ENCODE peak calls at places on chromosomes 1 and 21, in five cellular contexts. W, S, I, L and K are unnamed samples.

GRCh38 chr1:15282810-15283474 is 35.9 kb downstream of the FHAD1 start:
- DNase-seq in W (no peak), S (no peak), I (no peak), L (no peak), K (no peak)

GRCh38 chr1:209870151-209870831 is 42.5 kb downstream of the UTP25 start:
- DNase-seq in W (no peak), S (no peak), I (peak), L (no peak), K (no peak)

GRCh38 chr1:155984341-155984740 is 6.0 kb upstream of the ARHGEF2 start:
- DNase-seq in W (no peak), S (no peak), I (no peak), L (no peak), K (no peak)

GRCh38 chr1:167057297-167057688 is 32.9 kb downstream of the GPA33 start:
- DNase-seq in W (no peak), S (peak), I (peak), L (no peak), K (no peak)

GRCh38 chr21:28632718-28633408 is 359.8 kb downstream of the LTN1 start:
- DNase-seq in W (no peak), S (no peak), I (peak), L (no peak), K (no peak)

GRCh38 chr1:97632075-97632474 is 288.8 kb downstream of the DPYD start:
- DNase-seq in W (no peak), S (peak), I (peak), L (no peak), K (no peak)

GRCh38 chr1:239253032-239253431 is 133.3 kb upstream of the CHRM3 start:
- DNase-seq in W (no peak), S (no peak), I (no peak), L (no peak), K (no peak)

GRCh38 chr21:35204125-35204524 is 155.0 kb upstream of the RUNX1 start:
- DNase-seq in W (no peak), S (no peak), I (peak), L (no peak), K (no peak)

GRCh38 chr1:220696863-220697231 is 6.7 kb downstream of the C1orf115 start:
- DNase-seq in W (no peak), S (no peak), I (peak), L (no peak), K (no peak)

GRCh38 chr1:172252925-172253324 is 167.6 kb upstream of the C1orf105 start:
- DNase-seq in W (no peak), S (no peak), I (no peak), L (no peak), K (no peak)

GRCh38 chr1:192707978-192708547 is 72.1 kb downstream of the RGS13 start:
- DNase-seq in W (no peak), S (no peak), I (no peak), L (no peak), K (no peak)

GRCh38 chr1:202302166-202302565 is 39.6 kb downstream of the UBE2T start:
- DNase-seq in W (no peak), S (no peak), I (no peak), L (no peak), K (no peak)

GRCh38 chr1:48236716-48237470 is 14.4 kb downstream of the SLC5A9 start:
- DNase-seq in W (no peak), S (no peak), I (peak), L (no peak), K (no peak)

GRCh38 chr1:184825571-184825970 is 70.9 kb upstream of the EDEM3 start:
- DNase-seq in W (no peak), S (no peak), I (no peak), L (no peak), K (no peak)

GRCh38 chr1:38173157-38173831 is 126.7 kb upstream of the POU3F1 start:
- DNase-seq in W (no peak), S (no peak), I (no peak), L (no peak), K (no peak)

GRCh38 chr21:42654179-42654912 is 925 bp downstream of the PDE9A start:
- DNase-seq in W (peak), S (peak), I (no peak), L (no peak), K (no peak)

GRCh38 chr1:190320952-190321351 is 156.7 kb downstream of the BRINP3 start:
- DNase-seq in W (no peak), S (peak), I (peak), L (no peak), K (no peak)

GRCh38 chr1:244836135-244836521 is 670 bp downstream of the COX20 start:
- DNase-seq in W (no peak), S (peak), I (peak), L (no peak), K (no peak)

GRCh38 chr1:27563407-27564263 is 40.3 kb downstream of the AHDC1 start:
- DNase-seq in W (peak), S (no peak), I (peak), L (no peak), K (no peak)

GRCh38 chr1:9472386-9473031 is 66.8 kb upstream of the SLC25A33 start:
- DNase-seq in W (no peak), S (no peak), I (no peak), L (no peak), K (no peak)

GRCh38 chr1:164725401-164725800 is 166.4 kb downstream of the PBX1 start:
- DNase-seq in W (no peak), S (no peak), I (peak), L (no peak), K (no peak)

GRCh38 chr1:36645911-36646310 is 163.2 kb upstream of the CSF3R start:
- DNase-seq in W (no peak), S (no peak), I (no peak), L (no peak), K (no peak)

GRCh38 chr1:117757668-117758067 is 151.8 kb downstream of the TENT5C start:
- DNase-seq in W (no peak), S (no peak), I (peak), L (no peak), K (no peak)

GRCh38 chr1:2858676-2859075 is 57.2 kb upstream of the TTC34 start:
- DNase-seq in W (no peak), S (no peak), I (no peak), L (no peak), K (no peak)

GRCh38 chr1:46406881-46407608 is 12.9 kb downstream of the FAAH start:
- DNase-seq in W (no peak), S (peak), I (no peak), L (no peak), K (no peak)

GRCh38 chr1:41902125-41902524 is 16.6 kb downstream of the HIVEP3 start:
- DNase-seq in W (no peak), S (peak), I (peak), L (no peak), K (no peak)

GRCh38 chr21:35909456-35910178 is 150.7 kb downstream of the SETD4 start:
- DNase-seq in W (no peak), S (no peak), I (peak), L (no peak), K (no peak)

GRCh38 chr1:192575499-192576189 is at the start of gene RGS1:
- DNase-seq in W (no peak), S (no peak), I (no peak), L (peak), K (no peak)

GRCh38 chr1:156608036-156608674 is 6.9 kb upstream of the GPATCH4 start:
- DNase-seq in W (no peak), S (peak), I (peak), L (peak), K (peak)

GRCh38 chr1:92877792-92878191 is 46.0 kb downstream of the RPL5 start:
- DNase-seq in W (no peak), S (no peak), I (peak), L (no peak), K (no peak)

GRCh38 chr1:202063093-202063492 is 52.7 kb downstream of the ELF3 start:
- DNase-seq in W (no peak), S (no peak), I (peak), L (no peak), K (no peak)

GRCh38 chr1:106926748-106927582 is 129.5 kb upstream of the PRMT6 start:
- DNase-seq in W (no peak), S (no peak), I (peak), L (no peak), K (no peak)

GRCh38 chr1:94831636-94832035 is 11.5 kb downstream of the SLC44A3 start:
- DNase-seq in W (no peak), S (no peak), I (no peak), L (no peak), K (no peak)

GRCh38 chr1:8078176-8078671 is 52.1 kb upstream of the ERRFI1 start:
- DNase-seq in W (no peak), S (peak), I (peak), L (no peak), K (no peak)

GRCh38 chr1:182259229-182259872 is 132.2 kb downstream of the GLUL start:
- DNase-seq in W (peak), S (peak), I (no peak), L (peak), K (no peak)

GRCh38 chr1:70778056-70778762 is 269.4 kb downstream of the PTGER3 start:
- DNase-seq in W (no peak), S (no peak), I (no peak), L (no peak), K (no peak)

GRCh38 chr1:37722181-37723071 is 30.1 kb downstream of the CDCA8 start:
- DNase-seq in W (no peak), S (no peak), I (no peak), L (no peak), K (peak)

GRCh38 chr1:24978383-24979032 is 48.4 kb upstream of the RUNX3 start:
- DNase-seq in W (peak), S (no peak), I (no peak), L (no peak), K (no peak)
- H3K27ac ChIP-seq in W (no peak), S (no peak), I (no peak), L (no peak), K (no peak)

DNA sequence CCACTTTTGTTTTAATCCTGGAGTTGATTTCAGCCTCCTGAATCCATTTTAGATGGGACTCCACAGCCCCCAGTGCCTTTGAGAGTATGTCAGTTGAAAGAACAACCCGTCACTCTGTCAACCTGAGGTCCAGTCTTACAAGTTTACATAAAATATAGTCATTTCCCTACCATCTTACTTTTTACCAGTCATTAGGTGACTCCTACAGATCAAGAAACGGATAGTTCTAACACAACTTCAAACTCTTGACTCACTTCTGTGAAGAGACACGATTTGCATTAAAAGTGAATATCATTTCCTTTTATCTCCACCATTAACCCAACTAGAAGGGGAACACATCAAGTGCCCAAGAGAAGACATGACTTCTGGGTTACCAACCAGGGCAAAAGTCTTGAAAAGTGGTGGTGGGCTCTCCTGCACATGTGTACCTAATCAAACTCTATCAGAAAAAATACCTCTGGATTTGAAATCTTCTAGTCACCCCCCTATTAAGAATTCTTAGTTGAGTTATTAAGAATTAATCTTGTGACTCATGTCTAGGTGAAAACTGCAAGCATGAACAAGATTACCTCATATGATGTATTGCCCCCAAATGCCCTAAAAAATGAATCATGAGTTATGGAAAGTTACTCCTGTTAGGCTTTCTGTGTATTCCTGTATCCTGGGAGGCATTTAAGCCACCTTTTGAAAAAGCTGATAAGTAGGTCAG is 147.3 kb downstream of the NTPCR start:
- DNase-seq in W (no peak), S (no peak), I (peak), L (no peak), K (no peak)
- H3K27ac ChIP-seq in W (no peak), S (no peak), I (no peak), L (no peak), K (no peak)

DNA sequence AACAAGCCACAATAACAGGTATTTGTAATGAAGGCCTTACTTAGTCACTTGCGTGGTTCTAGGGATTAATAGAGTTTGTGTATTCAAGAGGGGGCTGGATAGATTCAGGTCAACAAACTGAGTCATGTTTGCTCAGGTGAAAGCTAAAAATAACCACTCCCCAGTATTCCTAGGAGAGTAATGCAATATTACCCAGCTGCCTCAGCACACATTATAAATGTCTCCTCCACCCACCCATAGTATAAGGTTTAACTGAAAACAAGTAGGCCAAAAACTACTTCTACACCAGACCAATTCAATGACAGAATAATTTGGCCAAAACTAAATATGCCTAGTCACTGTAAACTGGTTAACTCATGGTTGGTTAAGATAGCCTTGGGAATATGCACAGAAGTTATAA is 34.4 kb downstream of the WLS start:
- DNase-seq in W (no peak), S (no peak), I (peak), L (no peak), K (no peak)
- H3K27ac ChIP-seq in W (peak), S (no peak), I (no peak), L (no peak), K (no peak)

DNA sequence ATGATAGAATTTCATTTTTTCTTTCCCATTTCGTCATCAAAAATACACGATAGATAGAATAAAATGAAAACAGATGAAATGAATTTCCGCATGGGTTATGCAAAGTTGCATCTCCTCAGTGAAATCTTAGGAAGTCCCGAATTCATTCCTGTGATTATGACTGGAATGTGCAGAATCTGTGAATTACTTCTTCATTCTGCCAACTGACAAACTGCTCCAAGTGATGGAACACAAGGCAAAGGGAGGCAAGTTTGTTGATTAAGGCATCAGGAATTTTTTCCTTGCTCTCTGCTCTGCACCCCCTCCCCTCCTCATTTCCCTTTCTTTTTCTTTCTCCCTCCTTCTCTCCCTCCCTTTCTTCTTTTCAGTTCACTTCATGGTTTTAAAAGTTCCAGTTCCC is 37.0 kb upstream of the ADGRL4 start:
- DNase-seq in W (no peak), S (no peak), I (peak), L (no peak), K (no peak)
- H3K27ac ChIP-seq in W (no peak), S (no peak), I (no peak), L (no peak), K (no peak)